ENCODE peak calls at places on chromosomes 11 and 22, in five cellular contexts. C is body of pancreas, L is astrocyte of the spinal cord, M is cardiac muscle cell, U is GM23248. O is an unnamed sample.

GRCh38 chr11:45048870-45049825 is 97.3 kb upstream of the PRDM11 start:
- DNase-seq in C (peak), L (no peak), M (peak), U (peak), O (no peak)

GRCh38 chr11:102367364-102367763 is 20.4 kb downstream of the BIRC2 start:
- DNase-seq in C (no peak), L (peak), M (peak), U (peak), O (no peak)

GRCh38 chr11:64743591-64744543 is at the start of gene RASGRP2:
- DNase-seq in C (peak), L (no peak), M (peak), U (peak), O (no peak)

GRCh38 chr22:21636629-21637218 is 4.2 kb downstream of the CCDC116 start:
- DNase-seq in C (no peak), L (no peak), M (no peak), U (no peak), O (no peak)

GRCh38 chr11:62816567-62816966 is 11.3 kb upstream of the NXF1 start:
- DNase-seq in C (no peak), L (no peak), M (no peak), U (no peak), O (no peak)

GRCh38 chr11:59802639-59803176 is 7.9 kb downstream of the MRPL16 start:
- DNase-seq in C (no peak), L (peak), M (peak), U (peak), O (no peak)

GRCh38 chr11:120707663-120708062 is 196.1 kb downstream of the GRIK4 start:
- DNase-seq in C (no peak), L (no peak), M (no peak), U (no peak), O (no peak)

GRCh38 chr11:68021167-68021787 is 9.2 kb upstream of the NDUFS8 start:
- DNase-seq in C (peak), L (no peak), M (no peak), U (no peak), O (no peak)

GRCh38 chr11:111450480-111451320 is 61.5 kb downstream of the BTG4 start:
- DNase-seq in C (no peak), L (no peak), M (no peak), U (no peak), O (no peak)

GRCh38 chr11:46541593-46542371 is 52.0 kb downstream of the AMBRA1 start:
- DNase-seq in C (peak), L (no peak), M (no peak), U (no peak), O (no peak)

GRCh38 chr22:19800761-19801244 is 40.2 kb downstream of the TBX1 start:
- DNase-seq in C (no peak), L (peak), M (peak), U (peak), O (no peak)

GRCh38 chr11:32312865-32313403 is 122.4 kb downstream of the WT1 start:
- DNase-seq in C (peak), L (peak), M (peak), U (peak), O (no peak)
- H3K4me3 ChIP-seq in C (no peak), L (no peak), M (no peak), U (peak), O (no peak)

DNA sequence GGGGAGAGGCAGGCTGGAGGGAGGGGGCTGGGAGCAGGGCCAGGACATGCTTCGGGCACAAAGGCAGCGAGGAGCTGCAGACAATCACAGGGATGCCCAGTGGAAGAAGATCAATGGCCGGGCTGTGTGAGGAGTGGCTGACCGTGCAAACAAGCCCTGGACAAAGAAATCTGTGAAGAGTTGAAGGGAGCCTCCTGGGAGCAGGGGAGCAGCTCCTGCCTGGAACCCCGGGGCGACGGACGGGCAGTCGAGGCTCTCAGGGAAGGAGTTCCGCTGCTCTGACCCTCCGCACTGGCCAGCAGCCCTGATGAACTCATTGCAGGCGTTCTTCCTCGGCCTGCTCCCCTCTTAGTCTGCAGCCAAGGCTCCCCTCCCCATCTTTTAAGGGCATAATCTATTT is 126.8 kb upstream of the B3GAT1 start:
- DNase-seq in C (no peak), L (no peak), M (no peak), U (no peak), O (no peak)
- H3K4me3 ChIP-seq in C (no peak), L (no peak), M (no peak), U (no peak), O (no peak)

DNA sequence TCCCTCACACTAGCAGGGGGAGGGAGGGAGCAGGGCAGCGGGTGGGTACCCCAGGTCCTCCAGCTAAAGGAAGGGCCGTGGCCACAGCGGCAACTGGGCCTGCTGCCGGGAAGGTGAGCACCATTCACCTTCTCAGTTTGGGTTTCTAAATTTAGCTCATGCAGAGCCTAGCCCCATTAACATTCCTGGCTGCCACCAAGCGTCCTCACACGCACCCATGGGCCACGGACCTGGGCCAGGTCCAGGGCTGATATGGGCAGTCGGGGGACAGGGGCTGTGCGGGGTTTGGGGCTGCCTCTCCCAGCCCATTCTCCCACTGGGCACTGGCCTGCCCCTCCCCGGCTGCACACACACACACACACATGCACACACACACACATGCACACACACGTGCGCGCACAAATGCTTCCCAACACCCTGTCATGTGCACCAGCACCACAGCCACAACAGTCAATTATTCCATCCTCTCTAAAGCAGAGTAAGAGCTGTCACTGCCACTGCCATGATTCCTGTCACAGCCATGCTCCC is 28.7 kb downstream of the SYT7 start:
- DNase-seq in C (no peak), L (no peak), M (no peak), U (peak), O (no peak)
- H3K4me3 ChIP-seq in C (no peak), L (no peak), M (no peak), U (no peak), O (no peak)

DNA sequence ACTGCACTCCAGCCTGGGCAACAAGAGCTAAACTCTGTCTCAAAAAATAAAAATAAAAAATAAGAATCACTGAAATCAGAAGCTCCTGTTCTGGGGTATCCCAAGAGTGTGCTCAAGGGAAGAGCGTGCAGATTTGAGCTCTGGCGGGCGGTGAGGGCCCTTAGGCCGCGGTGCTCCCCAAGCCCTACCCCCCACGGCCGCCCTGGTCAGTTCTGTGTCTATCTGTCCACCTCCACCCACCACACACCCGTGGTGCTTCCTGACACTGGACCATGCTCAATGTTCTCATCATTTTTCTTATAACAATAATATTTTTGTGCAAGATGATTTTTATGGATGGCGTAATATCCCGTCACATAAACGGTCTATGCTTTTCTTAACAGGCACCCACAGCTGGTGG is 71.1 kb downstream of the RTL6 start:
- DNase-seq in C (no peak), L (no peak), M (no peak), U (no peak), O (no peak)
- H3K4me3 ChIP-seq in C (no peak), L (no peak), M (no peak), U (no peak), O (no peak)

GRCh38 chr22:29479417-29480261 is at the start of gene NEFH:
- DNase-seq in C (no peak), L (no peak), M (no peak), U (no peak), O (no peak)
- H3K4me3 ChIP-seq in C (no peak), L (peak), M (peak), U (peak), O (peak)

GRCh38 chr11:2518983-2519340 is 74.2 kb downstream of the KCNQ1 start:
- DNase-seq in C (no peak), L (no peak), M (no peak), U (no peak), O (no peak)

GRCh38 chr11:2519517-2519878 is 74.7 kb downstream of the KCNQ1 start:
- DNase-seq in C (no peak), L (no peak), M (no peak), U (no peak), O (no peak)

GRCh38 chr11:2517016-2517385 is 72.2 kb downstream of the KCNQ1 start:
- DNase-seq in C (peak), L (no peak), M (no peak), U (no peak), O (no peak)

GRCh38 chr11:2517386-2518064 is 72.7 kb downstream of the KCNQ1 start:
- DNase-seq in C (peak), L (no peak), M (no peak), U (no peak), O (no peak)

DNA sequence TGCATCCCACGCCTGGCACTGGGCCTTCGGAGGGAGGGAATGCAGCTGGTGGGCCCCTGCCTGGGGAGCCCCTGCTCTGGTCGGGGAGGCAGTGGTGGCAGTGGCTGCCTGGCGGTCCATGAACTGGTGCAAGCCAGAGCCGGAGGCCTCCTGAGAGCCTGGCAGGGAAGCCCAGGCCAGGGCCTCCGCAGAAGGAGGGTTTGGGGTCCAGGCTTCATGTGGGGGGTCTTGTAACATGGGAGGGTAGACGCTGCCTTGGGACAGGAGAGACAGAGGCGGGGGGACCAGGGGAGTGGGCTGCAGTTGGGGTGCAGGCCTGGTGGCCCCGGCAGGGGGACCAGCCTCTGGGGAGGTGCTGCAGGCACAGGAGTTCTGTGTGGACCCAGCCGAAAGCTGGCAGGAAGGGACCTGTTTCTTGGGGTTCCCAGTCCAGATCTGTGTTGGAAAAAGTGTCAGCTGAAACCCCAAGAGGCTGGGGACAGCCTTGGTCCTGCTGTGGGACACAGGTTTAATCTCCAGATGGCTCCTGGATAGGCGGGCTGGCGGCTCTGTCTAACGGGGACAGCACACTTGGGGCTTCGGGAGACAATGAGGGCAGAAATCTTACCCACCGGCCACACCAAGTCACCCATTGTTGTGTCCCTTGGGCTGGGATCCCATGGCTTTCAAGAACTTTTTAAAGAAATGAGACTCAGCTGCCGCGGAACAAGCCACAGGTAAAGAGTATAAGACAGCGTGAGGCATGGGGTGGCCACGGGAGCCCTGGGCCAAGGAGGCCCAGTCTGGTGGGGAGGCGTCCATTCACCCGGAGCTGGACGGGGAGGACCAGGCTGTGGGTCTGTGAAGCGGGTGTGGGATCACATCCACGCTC is 73.5 kb downstream of the KCNQ1 start:
- DNase-seq in C (peak), L (no peak), M (no peak), U (no peak), O (no peak)
- H3K4me3 ChIP-seq in C (no peak), L (no peak), M (no peak), U (no peak), O (no peak)

GRCh38 chr11:78654866-78655265 is 80.2 kb upstream of the NARS2 start:
- DNase-seq in C (no peak), L (no peak), M (no peak), U (no peak), O (no peak)

GRCh38 chr11:78655561-78655960 is 80.9 kb upstream of the NARS2 start:
- DNase-seq in C (no peak), L (no peak), M (no peak), U (no peak), O (no peak)

GRCh38 chr11:78652866-78653265 is 78.2 kb upstream of the NARS2 start:
- DNase-seq in C (no peak), L (no peak), M (no peak), U (no peak), O (no peak)

GRCh38 chr11:78653294-78653909 is 78.7 kb upstream of the NARS2 start:
- DNase-seq in C (no peak), L (no peak), M (no peak), U (no peak), O (no peak)

DNA sequence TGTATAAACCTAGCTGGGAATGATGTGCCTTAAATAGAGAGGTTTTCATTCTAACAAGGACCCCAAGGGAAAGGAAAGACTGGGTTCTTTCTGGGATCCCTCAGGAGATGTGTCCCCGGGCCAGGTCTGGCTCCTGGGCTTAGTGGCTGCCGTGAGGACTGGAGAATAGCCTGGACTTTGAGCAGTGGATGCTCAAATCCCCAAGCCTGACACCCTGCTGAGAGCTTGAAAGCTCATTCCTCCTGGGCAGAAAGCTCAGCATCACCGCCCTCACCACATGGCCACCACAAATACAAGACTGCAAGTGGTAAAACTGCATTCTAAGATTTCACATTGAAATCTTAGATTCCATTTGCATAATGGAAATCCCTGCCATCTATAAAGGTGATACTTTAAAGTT is 79.4 kb upstream of the NARS2 start:
- DNase-seq in C (no peak), L (peak), M (no peak), U (no peak), O (no peak)
- H3K4me3 ChIP-seq in C (no peak), L (no peak), M (no peak), U (no peak), O (no peak)

DNA sequence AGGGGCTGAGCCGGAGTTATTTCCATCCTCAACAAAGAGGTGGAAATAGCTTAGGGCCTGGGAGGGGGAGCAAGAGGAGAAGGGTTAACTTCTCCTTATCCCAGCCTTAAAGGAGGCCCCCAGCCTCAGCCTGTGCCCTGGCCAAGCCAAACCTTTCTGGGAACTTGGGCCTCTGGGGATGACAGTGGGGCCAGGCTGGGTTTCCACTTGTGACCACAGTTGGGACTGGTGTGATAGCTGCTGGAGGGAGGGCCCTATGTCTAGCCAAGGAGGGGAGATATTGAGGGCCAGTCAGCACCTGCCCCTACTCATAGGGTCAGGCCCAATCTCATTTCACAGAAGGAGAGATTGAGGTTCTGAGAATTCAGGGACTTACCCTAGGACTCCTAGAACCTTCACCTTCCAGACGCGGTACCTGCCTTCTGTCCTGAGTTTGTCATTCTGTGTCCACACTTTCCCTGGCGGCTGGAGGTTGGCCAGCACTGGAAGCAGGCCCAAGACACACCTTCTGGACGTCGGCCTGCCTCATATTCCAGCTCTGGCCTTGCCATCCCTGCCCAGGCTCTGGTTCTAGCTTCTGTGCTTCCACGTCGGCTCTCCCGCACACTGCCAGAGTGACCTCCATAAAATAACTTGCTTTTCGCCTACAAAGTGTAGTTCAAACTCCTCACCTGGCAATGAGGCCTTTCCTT is 3.1 kb downstream of the RELT start:
- DNase-seq in C (peak), L (no peak), M (no peak), U (no peak), O (no peak)
- H3K4me3 ChIP-seq in C (no peak), L (no peak), M (no peak), U (no peak), O (no peak)

DNA sequence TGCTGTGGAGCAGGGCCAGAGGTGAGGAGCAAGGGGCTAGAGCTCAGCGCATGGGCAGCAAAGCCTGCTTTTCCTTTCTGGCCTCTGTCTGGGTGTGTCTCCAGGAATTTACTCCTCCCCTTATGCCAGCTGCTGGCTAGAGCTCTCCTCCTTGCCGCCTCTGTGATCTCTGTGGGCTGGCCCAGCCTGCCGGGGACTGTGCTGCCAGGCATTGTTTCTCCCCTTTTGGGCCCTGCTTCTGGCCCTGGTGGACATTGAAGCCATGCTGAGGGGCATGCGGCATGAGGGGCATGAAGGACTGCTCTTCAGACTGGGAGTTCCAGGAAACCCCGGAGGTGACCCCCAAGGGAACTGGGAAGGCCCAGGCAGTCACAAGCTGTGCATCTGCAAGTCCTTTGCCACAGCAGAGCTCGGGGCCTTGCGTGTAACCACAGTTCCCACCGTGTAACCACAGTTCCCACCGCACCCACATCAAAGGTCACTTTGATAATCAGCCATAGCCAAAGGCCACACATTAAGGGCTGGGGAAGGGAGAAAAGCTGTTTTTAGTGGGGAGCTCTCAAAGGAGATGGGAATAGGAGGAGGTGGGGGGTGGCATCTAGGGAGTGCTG is 62.1 kb downstream of the PPFIBP2 start:
- DNase-seq in C (peak), L (no peak), M (no peak), U (peak), O (no peak)
- H3K4me3 ChIP-seq in C (no peak), L (no peak), M (no peak), U (no peak), O (no peak)